ENCODE peak calls at places on chromosomes 7 and 10, in nine cellular contexts. Y is stimulated activated CD4-positive, alpha-beta T cell treated with anti-CD3 and anti-CD28 coated beads, TNF-alpha, amount 100 ng/mL, for 1 hour; D is H54; B is posterior vena cava; P is omental fat pad; I is NCI-H146; K is cardiac muscle cell; U is activated CD8-positive, alpha-beta memory T cell treated with anti-CD3 and anti-CD28 coated beads, Interleukin-2, amount 10 ng/mL, durations not matched to agents 7 days and 5 days; V is iris pigment epithelial cell. J is an unnamed sample.

GRCh38 chr7:2619120-2619519 is 12.7 kb upstream of the TTYH3 start:
- DNase-seq in U (no peak), Y (no peak), B (no peak), V (peak; percentile 44), D (no peak), I (no peak), K (no peak), P (no peak), J (peak; percentile 94)

GRCh38 chr10:131111474-131112080 is 199.9 kb downstream of the TCERG1L start:
- DNase-seq in K (no peak), Y (no peak), D (no peak), I (no peak), V (no peak), B (no peak), U (no peak), P (no peak), J (peak; percentile 9)

GRCh38 chr7:7522421-7522820 is 13.3 kb downstream of the COL28A1 start:
- DNase-seq in V (no peak), Y (no peak), D (no peak), U (no peak), I (no peak), P (no peak), B (no peak), K (no peak), J (peak; percentile 21)

GRCh38 chr7:35519971-35520809 is 174.7 kb downstream of the HERPUD2 start:
- DNase-seq in Y (peak; percentile 13), P (peak; percentile 29), D (peak; percentile 88), K (peak; percentile 93), U (peak; percentile 72), V (peak; percentile 66), I (peak; percentile 75), B (no peak), J (peak; percentile 90)

GRCh38 chr7:26376208-26376917 is 84.7 kb downstream of the SNX10 start:
- DNase-seq in I (peak; percentile 92), D (no peak), V (no peak), K (peak; percentile 75), P (no peak), Y (peak; percentile 10), B (no peak), U (peak; percentile 59), J (peak; percentile 60)

GRCh38 chr10:119427263-119427864 is 115.2 kb downstream of the RGS10 start:
- DNase-seq in V (no peak), D (no peak), Y (no peak), P (no peak), I (no peak), U (no peak), B (no peak), K (no peak), J (no peak)

GRCh38 chr10:3408603-3409365 is 236.2 kb upstream of the PITRM1 start:
- DNase-seq in B (no peak), K (no peak), I (no peak), P (no peak), D (no peak), V (no peak), Y (no peak), U (no peak), J (no peak)

GRCh38 chr7:17144313-17144712 is 154.1 kb upstream of the AHR start:
- DNase-seq in K (no peak), I (no peak), B (no peak), Y (peak; percentile 27), D (peak; percentile 29), V (peak; percentile 77), P (no peak), U (peak; percentile 84), J (peak; percentile 59)

GRCh38 chr10:77925410-77925794 is 1.2 kb downstream of the DLG5 start:
- DNase-seq in Y (no peak), D (peak; percentile 54), K (no peak), B (no peak), V (no peak), I (peak; percentile 16), P (no peak), U (no peak), J (peak; percentile 97)

GRCh38 chr10:5951167-5951711 is 26.1 kb downstream of the IL15RA start:
- DNase-seq in K (no peak), D (no peak), V (peak; percentile 32), P (no peak), U (no peak), B (peak; percentile 81), I (no peak), Y (no peak), J (no peak)

GRCh38 chr10:120982507-120982906 is 131.3 kb downstream of the WDR11 start:
- DNase-seq in I (no peak), Y (no peak), U (no peak), D (no peak), P (no peak), B (no peak), V (no peak), K (no peak), J (no peak)

GRCh38 chr7:154853063-154853726 is 149.7 kb downstream of the PAXIP1 start:
- DNase-seq in I (no peak), U (no peak), K (no peak), Y (no peak), V (no peak), B (peak; percentile 50), P (no peak), D (no peak), J (no peak)

GRCh38 chr7:149742075-149742701 is 31.2 kb downstream of the ZNF467 start:
- DNase-seq in K (peak; percentile 79), P (peak; percentile 51), Y (peak; percentile 44), D (peak; percentile 79), I (peak; percentile 62), B (peak; percentile 90), V (peak; percentile 37), U (peak; percentile 74), J (peak; percentile 91)

GRCh38 chr10:131891196-131891928 is 9.4 kb upstream of the PPP2R2D start:
- DNase-seq in P (no peak), I (peak; percentile 25), U (no peak), B (peak; percentile 77), Y (no peak), D (no peak), V (no peak), K (peak; percentile 50), J (no peak)

GRCh38 chr7:91473619-91474018 is 209.4 kb downstream of the FZD1 start:
- DNase-seq in B (no peak), I (no peak), V (no peak), U (no peak), P (no peak), D (no peak), K (no peak), Y (no peak), J (no peak)

GRCh38 chr10:19877466-19878255 is 61.4 kb downstream of the PLXDC2 start:
- DNase-seq in V (no peak), U (no peak), K (no peak), D (no peak), P (no peak), Y (no peak), B (no peak), I (no peak), J (no peak)

GRCh38 chr10:79152423-79152817 is 83.7 kb downstream of the ZMIZ1 start:
- DNase-seq in B (peak; percentile 90), D (no peak), U (no peak), Y (no peak), I (no peak), V (no peak), K (no peak), P (no peak), J (no peak)

GRCh38 chr10:72665925-72666324 is 26.0 kb upstream of the MCU start:
- DNase-seq in P (no peak), I (peak; percentile 12), B (no peak), Y (no peak), V (peak; percentile 26), D (peak; percentile 33), U (no peak), K (no peak), J (peak; percentile 17)

J was measured in osteoblast.